ENCODE peak calls at places on chromosome 7, in six cellular contexts. I, P, S, M, Y and W are unnamed samples.

GRCh38 chr7:96080021-96080420 is 241.9 kb downstream of the SLC25A13 start:
- DNase-seq in S (no peak), Y (no peak), P (no peak), I (no peak), M (no peak), W (peak)

GRCh38 chr7:157825325-157825724 is 488.5 kb downstream of the DNAJB6 start:
- DNase-seq in M (peak), P (no peak), S (no peak), I (no peak), Y (no peak), W (no peak)

GRCh38 chr7:1576521-1577253 is 6.9 kb upstream of the PSMG3 start:
- DNase-seq in Y (no peak), M (no peak), I (no peak), S (no peak), P (no peak), W (no peak)

GRCh38 chr7:70051726-70052125 is 453.5 kb downstream of the AUTS2 start:
- DNase-seq in I (no peak), P (no peak), Y (no peak), M (no peak), S (no peak), W (no peak)

GRCh38 chr7:140607441-140607989 is 33.1 kb downstream of the DENND2A start:
- DNase-seq in M (peak), S (no peak), I (no peak), P (no peak), Y (no peak), W (peak)

GRCh38 chr7:96775046-96775445 is 65.4 kb upstream of the SEM1 start:
- DNase-seq in I (no peak), M (no peak), S (no peak), P (no peak), Y (no peak), W (no peak)

GRCh38 chr7:47537716-47538640 is 43.9 kb downstream of the TNS3 start:
- DNase-seq in P (no peak), Y (no peak), M (no peak), I (no peak), S (no peak), W (no peak)

GRCh38 chr7:107939472-107940145 is 48.6 kb downstream of the DLD start:
- DNase-seq in M (peak), I (no peak), S (no peak), Y (no peak), P (no peak), W (no peak)

GRCh38 chr7:33982425-33982786 is 77.1 kb downstream of the BMPER start:
- DNase-seq in Y (peak), P (no peak), I (peak), S (no peak), M (peak), W (no peak)

GRCh38 chr7:16404631-16405030 is 16.7 kb downstream of the CRPPA start:
- DNase-seq in S (no peak), M (no peak), Y (no peak), I (no peak), P (no peak), W (no peak)

GRCh38 chr7:91140982-91141381 is 123.3 kb upstream of the FZD1 start:
- DNase-seq in I (no peak), S (no peak), Y (no peak), P (no peak), M (peak), W (no peak)

GRCh38 chr7:79553811-79554555 is 100.5 kb upstream of the MAGI2 start:
- DNase-seq in M (peak), I (no peak), S (no peak), Y (no peak), P (no peak), W (no peak)

GRCh38 chr7:39540320-39540719 is 25.9 kb upstream of the YAE1 start:
- DNase-seq in S (no peak), M (no peak), I (no peak), P (peak), Y (peak), W (no peak)

GRCh38 chr7:131148708-131149428 is 178.8 kb upstream of the MKLN1 start:
- DNase-seq in Y (no peak), S (no peak), M (no peak), P (no peak), I (no peak), W (no peak)

GRCh38 chr7:31465285-31465684 is 48.6 kb upstream of the ITPRID1 start:
- DNase-seq in M (no peak), I (no peak), S (no peak), P (no peak), Y (no peak), W (no peak)

GRCh38 chr7:151429232-151429554 is 10.7 kb downstream of the CRYGN start:
- DNase-seq in Y (no peak), M (no peak), P (no peak), S (no peak), I (no peak), W (no peak)

GRCh38 chr7:135416431-135416830 is 93.5 kb downstream of the CNOT4 start:
- DNase-seq in S (no peak), Y (no peak), P (no peak), M (no peak), I (no peak), W (no peak)

GRCh38 chr7:35716038-35716803 is 21.3 kb upstream of the HERPUD2 start:
- DNase-seq in I (no peak), P (no peak), M (no peak), S (no peak), Y (no peak), W (no peak)

GRCh38 chr7:39896840-39897239 is 53.2 kb upstream of the CDK13 start:
- DNase-seq in M (no peak), Y (no peak), S (no peak), I (no peak), P (no peak), W (no peak)

GRCh38 chr7:38751416-38751815 is 120.2 kb upstream of the AMPH start:
- DNase-seq in Y (no peak), P (no peak), I (no peak), M (no peak), S (no peak), W (no peak)

GRCh38 chr7:93902777-93903423 is 3.5 kb upstream of the GNGT1 start:
- DNase-seq in Y (peak), I (peak), M (peak), S (peak), P (no peak), W (no peak)

GRCh38 chr7:82183633-82184032 is 259.9 kb downstream of the CACNA2D1 start:
- DNase-seq in M (peak), P (no peak), S (no peak), Y (no peak), I (no peak), W (no peak)

GRCh38 chr7:134875867-134876266 is 96.4 kb downstream of the CALD1 start:
- DNase-seq in Y (no peak), I (no peak), M (no peak), P (no peak), S (no peak), W (no peak)

GRCh38 chr7:121046893-121047468 is 58.5 kb downstream of the CPED1 start:
- DNase-seq in S (no peak), I (no peak), Y (no peak), P (no peak), M (no peak), W (no peak)